ENCODE peak calls at places on chromosomes 11 and 22, in five cellular contexts. One of them, this sample, is unnamed. For H3K9me3, the result is how much of the 10 kb centered on the place peaks cover.

GRCh38 chr11:44744160-44744559 is 17.4 kb downstream of the TSPAN18 start:
- DNase-seq in CD4-positive, CD25-positive, alpha-beta regulatory T cell: no peak
- DNase-seq in MG63: no peak
- DNase-seq in endodermal cell: peak
- DNase-seq in Peyer's patch: no peak
- DNase-seq in this sample: no peak

GRCh38 chr11:66956689-66957290 is 1.4 kb downstream of the PC start:
- DNase-seq in CD4-positive, CD25-positive, alpha-beta regulatory T cell: peak
- DNase-seq in MG63: peak
- DNase-seq in endodermal cell: peak
- DNase-seq in Peyer's patch: no peak
- DNase-seq in this sample: no peak

GRCh38 chr11:119509969-119510401 is 87.0 kb upstream of the THY1 start:
- DNase-seq in CD4-positive, CD25-positive, alpha-beta regulatory T cell: peak
- DNase-seq in MG63: peak
- DNase-seq in endodermal cell: no peak
- DNase-seq in Peyer's patch: no peak
- DNase-seq in this sample: peak

GRCh38 chr22:42369250-42370041 is 62.8 kb downstream of the NFAM1 start:
- DNase-seq in CD4-positive, CD25-positive, alpha-beta regulatory T cell: peak
- DNase-seq in MG63: peak
- DNase-seq in endodermal cell: peak
- DNase-seq in Peyer's patch: peak
- DNase-seq in this sample: peak

GRCh38 chr11:59918987-59919589 is 19.1 kb upstream of the OOSP1 start:
- DNase-seq in CD4-positive, CD25-positive, alpha-beta regulatory T cell: peak
- DNase-seq in MG63: peak
- DNase-seq in endodermal cell: peak
- DNase-seq in Peyer's patch: peak
- DNase-seq in this sample: peak

GRCh38 chr22:38799265-38800002 is 5.5 kb upstream of the DNAL4 start:
- DNase-seq in CD4-positive, CD25-positive, alpha-beta regulatory T cell: no peak
- DNase-seq in MG63: no peak
- DNase-seq in endodermal cell: no peak
- DNase-seq in Peyer's patch: no peak
- DNase-seq in this sample: no peak

GRCh38 chr11:13140028-13140870 is 131.1 kb downstream of the RASSF10 start:
- DNase-seq in CD4-positive, CD25-positive, alpha-beta regulatory T cell: no peak
- DNase-seq in MG63: no peak
- DNase-seq in endodermal cell: no peak
- DNase-seq in Peyer's patch: peak
- DNase-seq in this sample: peak

GRCh38 chr11:76008474-76008873 is 193.5 kb downstream of the UVRAG start:
- DNase-seq in CD4-positive, CD25-positive, alpha-beta regulatory T cell: no peak
- DNase-seq in MG63: no peak
- DNase-seq in endodermal cell: no peak
- DNase-seq in Peyer's patch: no peak
- DNase-seq in this sample: no peak

GRCh38 chr11:46380340-46381045 is 976 bp upstream of the MDK start:
- DNase-seq in CD4-positive, CD25-positive, alpha-beta regulatory T cell: peak
- DNase-seq in MG63: peak
- DNase-seq in endodermal cell: peak
- DNase-seq in Peyer's patch: peak
- DNase-seq in this sample: peak

GRCh38 chr22:27680636-27681035 is 120.9 kb downstream of the MN1 start:
- DNase-seq in CD4-positive, CD25-positive, alpha-beta regulatory T cell: no peak
- DNase-seq in MG63: no peak
- DNase-seq in endodermal cell: no peak
- DNase-seq in Peyer's patch: no peak
- DNase-seq in this sample: no peak

GRCh38 chr11:100484948-100485347 is 202.1 kb upstream of the ARHGAP42 start:
- DNase-seq in CD4-positive, CD25-positive, alpha-beta regulatory T cell: no peak
- DNase-seq in MG63: no peak
- DNase-seq in endodermal cell: no peak
- DNase-seq in Peyer's patch: no peak
- DNase-seq in this sample: no peak
- H3K9me3 ChIP-seq in CD4-positive, CD25-positive, alpha-beta regulatory T cell: under half
- H3K9me3 ChIP-seq in MG63: under half
- H3K9me3 ChIP-seq in endodermal cell: under half
- H3K9me3 ChIP-seq in Peyer's patch: under half
- H3K9me3 ChIP-seq in this sample: under half

GRCh38 chr11:99554232-99554903 is 533.6 kb downstream of the CNTN5 start:
- DNase-seq in CD4-positive, CD25-positive, alpha-beta regulatory T cell: no peak
- DNase-seq in MG63: no peak
- DNase-seq in endodermal cell: no peak
- DNase-seq in Peyer's patch: no peak
- DNase-seq in this sample: no peak
- H3K9me3 ChIP-seq in CD4-positive, CD25-positive, alpha-beta regulatory T cell: under half
- H3K9me3 ChIP-seq in MG63: under half
- H3K9me3 ChIP-seq in endodermal cell: under half
- H3K9me3 ChIP-seq in Peyer's patch: under half
- H3K9me3 ChIP-seq in this sample: under half

GRCh38 chr11:134480129-134480652 is 68.1 kb upstream of the B3GAT1 start:
- DNase-seq in CD4-positive, CD25-positive, alpha-beta regulatory T cell: no peak
- DNase-seq in MG63: no peak
- DNase-seq in endodermal cell: peak
- DNase-seq in Peyer's patch: no peak
- DNase-seq in this sample: no peak

GRCh38 chr11:134478176-134478575 is 66.1 kb upstream of the B3GAT1 start:
- DNase-seq in CD4-positive, CD25-positive, alpha-beta regulatory T cell: no peak
- DNase-seq in MG63: no peak
- DNase-seq in endodermal cell: peak
- DNase-seq in Peyer's patch: no peak
- DNase-seq in this sample: no peak

GRCh38 chr11:134477486-134477885 is 65.4 kb upstream of the B3GAT1 start:
- DNase-seq in CD4-positive, CD25-positive, alpha-beta regulatory T cell: no peak
- DNase-seq in MG63: no peak
- DNase-seq in endodermal cell: no peak
- DNase-seq in Peyer's patch: no peak
- DNase-seq in this sample: no peak

GRCh38 chr11:134479206-134479955 is 67.3 kb upstream of the B3GAT1 start:
- DNase-seq in CD4-positive, CD25-positive, alpha-beta regulatory T cell: no peak
- DNase-seq in MG63: no peak
- DNase-seq in endodermal cell: peak
- DNase-seq in Peyer's patch: no peak
- DNase-seq in this sample: no peak

DNA sequence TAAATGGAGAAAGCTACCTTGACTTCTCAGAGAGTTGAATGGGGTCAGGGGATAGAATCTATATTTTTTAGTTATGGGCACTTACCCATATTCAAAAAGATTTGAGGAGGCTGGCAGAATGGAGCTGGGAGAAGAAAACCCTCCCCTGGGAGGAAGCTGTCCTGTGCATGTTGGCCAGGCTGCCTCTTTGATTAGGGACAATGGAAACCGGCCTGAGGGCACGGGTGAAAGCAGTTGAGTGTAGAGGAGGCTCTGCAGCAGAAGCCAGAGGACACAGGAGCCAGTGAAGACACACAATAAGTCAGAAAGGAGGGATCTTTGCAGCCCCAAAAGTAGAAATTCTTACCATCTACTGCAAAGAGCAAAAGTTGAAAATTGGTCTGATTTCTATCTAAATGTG is 66.6 kb upstream of the B3GAT1 start:
- DNase-seq in CD4-positive, CD25-positive, alpha-beta regulatory T cell: no peak
- DNase-seq in MG63: no peak
- DNase-seq in endodermal cell: peak
- DNase-seq in Peyer's patch: no peak
- DNase-seq in this sample: no peak
- H3K9me3 ChIP-seq in CD4-positive, CD25-positive, alpha-beta regulatory T cell: under half
- H3K9me3 ChIP-seq in MG63: under half
- H3K9me3 ChIP-seq in endodermal cell: under half
- H3K9me3 ChIP-seq in Peyer's patch: under half
- H3K9me3 ChIP-seq in this sample: under half

GRCh38 chr22:48276933-48277867 is 1514.8 kb downstream of the TBC1D22A start:
- DNase-seq in CD4-positive, CD25-positive, alpha-beta regulatory T cell: no peak
- DNase-seq in MG63: no peak
- DNase-seq in endodermal cell: no peak
- DNase-seq in Peyer's patch: peak
- DNase-seq in this sample: peak
- H3K9me3 ChIP-seq in CD4-positive, CD25-positive, alpha-beta regulatory T cell: under half
- H3K9me3 ChIP-seq in MG63: under half
- H3K9me3 ChIP-seq in endodermal cell: under half
- H3K9me3 ChIP-seq in Peyer's patch: under half
- H3K9me3 ChIP-seq in this sample: under half

DNA sequence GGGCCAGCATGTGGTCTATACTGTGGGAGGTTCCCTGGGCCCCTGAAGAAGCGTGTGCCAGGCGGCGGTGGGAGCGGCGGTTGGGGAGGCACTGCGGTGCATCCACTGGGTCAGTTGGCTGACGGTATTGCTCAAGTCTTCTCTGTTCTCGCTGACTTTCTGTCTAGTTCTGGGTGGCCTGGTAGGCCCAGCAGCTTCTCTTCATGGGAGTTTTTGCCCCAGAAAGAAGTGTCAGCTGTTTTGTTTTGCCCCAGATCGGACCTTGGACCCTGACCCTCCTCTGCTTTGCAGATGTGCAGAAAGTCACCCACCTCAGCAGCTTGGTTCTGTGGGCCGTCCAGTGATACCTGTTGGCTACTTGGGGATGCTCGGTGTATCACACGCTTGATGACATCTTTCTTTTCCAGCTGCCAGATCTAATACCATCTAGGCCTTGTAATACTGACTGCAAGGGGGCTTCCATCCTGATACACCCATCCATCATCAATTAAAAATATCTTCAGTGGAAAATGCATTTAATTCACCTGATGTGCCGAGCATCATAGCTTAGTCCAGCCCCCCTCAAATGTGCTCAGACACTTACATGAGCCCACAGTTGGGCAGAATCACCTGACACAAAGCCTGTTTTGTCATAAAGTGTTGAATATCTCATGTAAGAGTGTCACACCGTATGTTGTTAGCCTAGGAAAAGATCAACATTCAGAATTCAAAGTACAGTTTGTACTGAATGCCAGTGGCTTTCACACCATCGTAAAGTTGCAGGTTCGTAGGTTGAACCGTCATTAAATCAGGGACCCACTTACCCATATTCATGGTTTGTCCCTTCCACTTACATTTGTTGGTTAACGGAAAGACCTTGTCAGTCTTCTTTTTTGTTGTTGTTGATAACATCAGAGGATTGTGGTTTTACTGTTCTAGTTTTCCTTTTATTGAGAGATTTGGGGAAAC is 13.9 kb downstream of the ZBED4 start:
- DNase-seq in CD4-positive, CD25-positive, alpha-beta regulatory T cell: peak
- DNase-seq in MG63: no peak
- DNase-seq in endodermal cell: no peak
- DNase-seq in Peyer's patch: no peak
- DNase-seq in this sample: no peak
- H3K9me3 ChIP-seq in CD4-positive, CD25-positive, alpha-beta regulatory T cell: under half
- H3K9me3 ChIP-seq in MG63: under half
- H3K9me3 ChIP-seq in endodermal cell: under half
- H3K9me3 ChIP-seq in Peyer's patch: under half
- H3K9me3 ChIP-seq in this sample: under half

GRCh38 chr11:10592331-10592730 is 23.9 kb upstream of the LYVE1 start:
- DNase-seq in CD4-positive, CD25-positive, alpha-beta regulatory T cell: no peak
- DNase-seq in MG63: no peak
- DNase-seq in endodermal cell: no peak
- DNase-seq in Peyer's patch: no peak
- DNase-seq in this sample: no peak
- H3K9me3 ChIP-seq in CD4-positive, CD25-positive, alpha-beta regulatory T cell: under half
- H3K9me3 ChIP-seq in MG63: under half
- H3K9me3 ChIP-seq in endodermal cell: under half
- H3K9me3 ChIP-seq in Peyer's patch: under half
- H3K9me3 ChIP-seq in this sample: under half

DNA sequence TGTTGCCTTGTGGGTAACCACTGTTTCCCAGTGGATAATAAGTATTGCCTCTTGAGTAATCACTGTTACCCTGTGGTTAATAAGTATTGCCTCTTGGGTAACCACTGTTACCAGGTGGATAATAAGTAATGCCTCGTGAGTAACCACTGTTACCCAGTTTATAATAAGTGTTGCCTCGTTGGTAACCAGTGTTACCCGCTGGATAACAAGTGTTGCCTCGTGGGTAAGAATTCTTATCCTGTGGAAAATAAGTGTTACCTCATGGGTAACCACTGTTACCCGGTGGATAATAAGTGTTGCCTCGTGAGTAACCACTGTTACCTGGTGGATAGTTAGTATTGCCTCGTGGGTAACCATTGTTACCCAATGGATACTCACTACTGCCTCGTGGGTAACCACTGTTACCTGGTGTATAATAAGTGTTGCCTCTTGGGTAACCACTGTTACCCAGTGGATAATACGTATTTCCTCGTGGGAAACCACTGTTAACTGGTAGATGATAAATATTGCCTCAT is 24.1 kb upstream of the NXPE4 start:
- DNase-seq in CD4-positive, CD25-positive, alpha-beta regulatory T cell: no peak
- DNase-seq in MG63: no peak
- DNase-seq in endodermal cell: no peak
- DNase-seq in Peyer's patch: no peak
- DNase-seq in this sample: no peak
- H3K9me3 ChIP-seq in CD4-positive, CD25-positive, alpha-beta regulatory T cell: under half
- H3K9me3 ChIP-seq in MG63: under half
- H3K9me3 ChIP-seq in endodermal cell: half or more
- H3K9me3 ChIP-seq in Peyer's patch: under half
- H3K9me3 ChIP-seq in this sample: under half

GRCh38 chr22:49425356-49425755 is 402.3 kb downstream of the BRD1 start:
- DNase-seq in CD4-positive, CD25-positive, alpha-beta regulatory T cell: no peak
- DNase-seq in MG63: no peak
- DNase-seq in endodermal cell: no peak
- DNase-seq in Peyer's patch: no peak
- DNase-seq in this sample: no peak
- H3K9me3 ChIP-seq in CD4-positive, CD25-positive, alpha-beta regulatory T cell: under half
- H3K9me3 ChIP-seq in MG63: under half
- H3K9me3 ChIP-seq in endodermal cell: under half
- H3K9me3 ChIP-seq in Peyer's patch: under half
- H3K9me3 ChIP-seq in this sample: under half

This sample was measured in colonic mucosa.